ENCODE peak calls at places on chromosomes 5 and 9, in nine cellular contexts. One of them, this sample, is unnamed.

GRCh38 chr5:131328536-131329186 is 64.8 kb downstream of the CDC42SE2 start:
- DNase-seq in A549: peak; percentile 43
- DNase-seq in stomach: no peak
- DNase-seq in HepG2: peak; percentile 50
- DNase-seq in sigmoid colon: no peak
- DNase-seq in H1: no peak
- DNase-seq in upper lobe of left lung: no peak
- DNase-seq in GM12878: no peak
- DNase-seq in ovary: no peak
- DNase-seq in this sample: no peak

GRCh38 chr5:143887901-143888648 is 76.1 kb downstream of the HMHB1 start:
- DNase-seq in A549: peak; percentile 9
- DNase-seq in stomach: no peak
- DNase-seq in HepG2: no peak
- DNase-seq in sigmoid colon: no peak
- DNase-seq in H1: no peak
- DNase-seq in upper lobe of left lung: no peak
- DNase-seq in GM12878: no peak
- DNase-seq in ovary: no peak
- DNase-seq in this sample: no peak

GRCh38 chr9:121388140-121388925 is 18.3 kb upstream of the STOM start:
- DNase-seq in A549: no peak
- DNase-seq in stomach: no peak
- DNase-seq in HepG2: no peak
- DNase-seq in sigmoid colon: no peak
- DNase-seq in H1: no peak
- DNase-seq in upper lobe of left lung: no peak
- DNase-seq in GM12878: no peak
- DNase-seq in ovary: no peak
- DNase-seq in this sample: no peak

GRCh38 chr9:1050125-1050895 is at the start of gene DMRT2:
- DNase-seq in A549: peak; percentile 85
- DNase-seq in stomach: peak; percentile 78
- DNase-seq in HepG2: peak; percentile 51
- DNase-seq in sigmoid colon: peak; percentile 89
- DNase-seq in H1: peak; percentile 91
- DNase-seq in upper lobe of left lung: peak; percentile 92
- DNase-seq in GM12878: no peak
- DNase-seq in ovary: peak; percentile 36
- DNase-seq in this sample: peak; percentile 96

GRCh38 chr5:1666812-1667588 is 132.6 kb downstream of the MRPL36 start:
- DNase-seq in A549: peak; percentile 33
- DNase-seq in stomach: peak; percentile 47
- DNase-seq in HepG2: no peak
- DNase-seq in sigmoid colon: no peak
- DNase-seq in H1: no peak
- DNase-seq in upper lobe of left lung: peak; percentile 89
- DNase-seq in GM12878: no peak
- DNase-seq in ovary: peak; percentile 44
- DNase-seq in this sample: no peak

GRCh38 chr9:93620881-93621820 is 44.8 kb downstream of the PHF2 start:
- DNase-seq in A549: no peak
- DNase-seq in stomach: peak; percentile 46
- DNase-seq in HepG2: no peak
- DNase-seq in sigmoid colon: peak; percentile 63
- DNase-seq in H1: no peak
- DNase-seq in upper lobe of left lung: no peak
- DNase-seq in GM12878: no peak
- DNase-seq in ovary: no peak
- DNase-seq in this sample: no peak

GRCh38 chr5:68012429-68012828 is 203.1 kb upstream of the PIK3R1 start:
- DNase-seq in A549: no peak
- DNase-seq in stomach: no peak
- DNase-seq in HepG2: no peak
- DNase-seq in sigmoid colon: no peak
- DNase-seq in H1: no peak
- DNase-seq in upper lobe of left lung: no peak
- DNase-seq in GM12878: no peak
- DNase-seq in ovary: no peak
- DNase-seq in this sample: no peak

GRCh38 chr9:7862170-7862569 is 62.6 kb upstream of the DMAC1 start:
- DNase-seq in A549: peak; percentile 4
- DNase-seq in stomach: no peak
- DNase-seq in HepG2: no peak
- DNase-seq in sigmoid colon: no peak
- DNase-seq in H1: no peak
- DNase-seq in upper lobe of left lung: no peak
- DNase-seq in GM12878: no peak
- DNase-seq in ovary: no peak
- DNase-seq in this sample: no peak

GRCh38 chr5:153233933-153234332 is 256.5 kb upstream of the GRIA1 start:
- DNase-seq in A549: no peak
- DNase-seq in stomach: no peak
- DNase-seq in HepG2: no peak
- DNase-seq in sigmoid colon: no peak
- DNase-seq in H1: no peak
- DNase-seq in upper lobe of left lung: no peak
- DNase-seq in GM12878: no peak
- DNase-seq in ovary: no peak
- DNase-seq in this sample: no peak

GRCh38 chr5:108251350-108251749 is 130.5 kb downstream of the FBXL17 start:
- DNase-seq in A549: no peak
- DNase-seq in stomach: no peak
- DNase-seq in HepG2: no peak
- DNase-seq in sigmoid colon: no peak
- DNase-seq in H1: no peak
- DNase-seq in upper lobe of left lung: no peak
- DNase-seq in GM12878: no peak
- DNase-seq in ovary: no peak
- DNase-seq in this sample: no peak

GRCh38 chr5:139849942-139850341 is 54.3 kb downstream of the PSD2 start:
- DNase-seq in A549: no peak
- DNase-seq in stomach: no peak
- DNase-seq in HepG2: no peak
- DNase-seq in sigmoid colon: peak; percentile 46
- DNase-seq in H1: no peak
- DNase-seq in upper lobe of left lung: no peak
- DNase-seq in GM12878: no peak
- DNase-seq in ovary: no peak
- DNase-seq in this sample: no peak

GRCh38 chr9:16485575-16486321 is 384.7 kb downstream of the BNC2 start:
- DNase-seq in A549: no peak
- DNase-seq in stomach: no peak
- DNase-seq in HepG2: no peak
- DNase-seq in sigmoid colon: no peak
- DNase-seq in H1: peak; percentile 71
- DNase-seq in upper lobe of left lung: no peak
- DNase-seq in GM12878: no peak
- DNase-seq in ovary: no peak
- DNase-seq in this sample: no peak

GRCh38 chr5:108345541-108346171 is 36.2 kb downstream of the FBXL17 start:
- DNase-seq in A549: peak; percentile 57
- DNase-seq in stomach: no peak
- DNase-seq in HepG2: peak; percentile 43
- DNase-seq in sigmoid colon: no peak
- DNase-seq in H1: no peak
- DNase-seq in upper lobe of left lung: no peak
- DNase-seq in GM12878: peak; percentile 5
- DNase-seq in ovary: no peak
- DNase-seq in this sample: no peak

GRCh38 chr9:127698985-127699670 is 7.7 kb upstream of the CFAP157 start:
- DNase-seq in A549: peak; percentile 98
- DNase-seq in stomach: peak; percentile 96
- DNase-seq in HepG2: no peak
- DNase-seq in sigmoid colon: peak; percentile 99
- DNase-seq in H1: peak; percentile 85
- DNase-seq in upper lobe of left lung: peak; percentile 96
- DNase-seq in GM12878: peak; percentile 73
- DNase-seq in ovary: peak; percentile 98
- DNase-seq in this sample: peak; percentile 99
- TF ChIP-seq POLR2A in A549: peak; percentile 66
- TF ChIP-seq POLR2A in stomach: no peak
- TF ChIP-seq POLR2A in HepG2: no peak
- TF ChIP-seq POLR2A in sigmoid colon: peak; percentile 26
- TF ChIP-seq POLR2A in H1: peak; percentile 68
- TF ChIP-seq POLR2A in upper lobe of left lung: no peak
- TF ChIP-seq POLR2A in GM12878: peak; percentile 77
- TF ChIP-seq POLR2A in ovary: peak; percentile 45
- TF ChIP-seq POLR2A in this sample: no peak

DNA sequence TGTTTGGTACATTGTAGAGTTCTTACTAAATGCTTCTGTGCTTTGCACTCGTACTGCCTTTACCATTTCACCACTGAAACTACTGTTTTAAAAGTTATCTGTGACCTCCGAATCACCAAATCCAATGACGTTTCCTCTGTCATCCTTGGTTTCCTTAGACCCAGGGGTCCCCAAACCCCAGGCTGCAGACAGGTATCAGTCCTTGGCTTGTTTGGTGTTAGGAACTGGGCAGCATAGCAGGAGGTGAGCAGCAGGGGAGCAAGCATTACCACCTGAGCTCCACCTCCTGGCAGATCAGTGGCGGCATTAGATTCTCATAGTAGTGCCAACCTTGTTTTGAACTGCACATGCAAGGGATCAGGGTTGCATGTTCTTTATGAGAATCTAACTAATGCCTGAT is 26.8 kb upstream of the APC start:
- DNase-seq in A549: no peak
- DNase-seq in stomach: no peak
- DNase-seq in HepG2: no peak
- DNase-seq in sigmoid colon: no peak
- DNase-seq in H1: no peak
- DNase-seq in upper lobe of left lung: no peak
- DNase-seq in GM12878: no peak
- DNase-seq in ovary: no peak
- DNase-seq in this sample: no peak
- TF ChIP-seq EP300 in A549: no peak
- TF ChIP-seq EP300 in stomach: no peak
- TF ChIP-seq EP300 in HepG2: no peak
- TF ChIP-seq EP300 in sigmoid colon: no peak
- TF ChIP-seq EP300 in H1: no peak
- TF ChIP-seq EP300 in upper lobe of left lung: no peak
- TF ChIP-seq EP300 in GM12878: no peak
- TF ChIP-seq EP300 in ovary: no peak
- TF ChIP-seq EP300 in this sample: no peak

DNA sequence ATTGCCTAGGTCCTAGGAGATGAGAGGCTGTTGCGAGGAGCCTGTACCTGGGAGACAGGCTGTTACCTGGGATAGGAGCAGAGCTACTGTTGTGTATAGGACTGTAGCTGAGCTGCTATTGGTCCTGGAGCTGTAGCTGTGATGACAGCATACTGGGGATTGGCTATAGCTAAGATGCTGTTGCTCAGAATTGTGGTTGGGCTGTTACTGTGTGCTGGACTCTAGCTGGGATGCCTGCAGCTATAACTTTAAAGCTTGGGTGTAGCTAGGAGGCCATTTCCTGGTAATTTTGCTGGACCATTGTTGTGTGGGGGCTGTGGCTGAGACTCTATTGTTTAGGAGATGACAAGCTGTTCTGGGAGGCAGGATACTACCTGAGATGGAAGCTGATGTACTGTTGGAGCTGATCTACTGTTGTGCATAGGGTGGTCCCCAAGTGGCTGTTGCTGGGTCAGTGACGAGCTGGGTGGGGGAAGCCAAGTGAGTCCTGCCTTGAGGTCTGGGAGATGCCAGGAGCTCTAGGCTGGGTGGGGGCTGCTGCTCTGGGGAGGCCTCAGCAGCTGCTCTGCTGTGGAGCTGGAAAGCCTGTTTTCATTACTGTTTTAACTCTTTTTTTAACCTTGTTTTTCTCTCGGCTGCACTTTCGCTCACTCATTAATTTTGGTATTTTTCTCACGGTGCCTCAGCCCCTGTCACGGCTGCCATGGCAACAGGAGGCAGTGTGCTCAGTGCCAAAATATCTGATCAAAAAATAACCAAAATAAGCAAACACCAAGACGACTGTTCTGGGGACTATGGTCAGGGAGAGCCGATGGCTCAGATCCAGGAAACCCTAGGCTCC is 3.0 kb upstream of the PCDH1 start:
- DNase-seq in A549: no peak
- DNase-seq in stomach: no peak
- DNase-seq in HepG2: no peak
- DNase-seq in sigmoid colon: no peak
- DNase-seq in H1: no peak
- DNase-seq in upper lobe of left lung: no peak
- DNase-seq in GM12878: peak; percentile 40
- DNase-seq in ovary: no peak
- DNase-seq in this sample: no peak
- TF ChIP-seq POLR2A in A549: no peak
- TF ChIP-seq POLR2A in stomach: no peak
- TF ChIP-seq POLR2A in HepG2: no peak
- TF ChIP-seq POLR2A in sigmoid colon: no peak
- TF ChIP-seq POLR2A in H1: no peak
- TF ChIP-seq POLR2A in upper lobe of left lung: no peak
- TF ChIP-seq POLR2A in GM12878: no peak
- TF ChIP-seq POLR2A in ovary: no peak
- TF ChIP-seq POLR2A in this sample: no peak

GRCh38 chr5:173833200-173833599 is 54.9 kb upstream of the CPEB4 start:
- DNase-seq in A549: no peak
- DNase-seq in stomach: no peak
- DNase-seq in HepG2: no peak
- DNase-seq in sigmoid colon: no peak
- DNase-seq in H1: no peak
- DNase-seq in upper lobe of left lung: no peak
- DNase-seq in GM12878: no peak
- DNase-seq in ovary: no peak
- DNase-seq in this sample: no peak

GRCh38 chr5:173834070-173834771 is 53.9 kb upstream of the CPEB4 start:
- DNase-seq in A549: no peak
- DNase-seq in stomach: no peak
- DNase-seq in HepG2: no peak
- DNase-seq in sigmoid colon: no peak
- DNase-seq in H1: no peak
- DNase-seq in upper lobe of left lung: no peak
- DNase-seq in GM12878: no peak
- DNase-seq in ovary: no peak
- DNase-seq in this sample: no peak

GRCh38 chr5:173835131-173835530 is 53.0 kb upstream of the CPEB4 start:
- DNase-seq in A549: no peak
- DNase-seq in stomach: no peak
- DNase-seq in HepG2: no peak
- DNase-seq in sigmoid colon: no peak
- DNase-seq in H1: no peak
- DNase-seq in upper lobe of left lung: no peak
- DNase-seq in GM12878: no peak
- DNase-seq in ovary: no peak
- DNase-seq in this sample: no peak

GRCh38 chr5:173837654-173838053 is 50.5 kb upstream of the CPEB4 start:
- DNase-seq in A549: no peak
- DNase-seq in stomach: no peak
- DNase-seq in HepG2: no peak
- DNase-seq in sigmoid colon: no peak
- DNase-seq in H1: no peak
- DNase-seq in upper lobe of left lung: no peak
- DNase-seq in GM12878: no peak
- DNase-seq in ovary: no peak
- DNase-seq in this sample: no peak

DNA sequence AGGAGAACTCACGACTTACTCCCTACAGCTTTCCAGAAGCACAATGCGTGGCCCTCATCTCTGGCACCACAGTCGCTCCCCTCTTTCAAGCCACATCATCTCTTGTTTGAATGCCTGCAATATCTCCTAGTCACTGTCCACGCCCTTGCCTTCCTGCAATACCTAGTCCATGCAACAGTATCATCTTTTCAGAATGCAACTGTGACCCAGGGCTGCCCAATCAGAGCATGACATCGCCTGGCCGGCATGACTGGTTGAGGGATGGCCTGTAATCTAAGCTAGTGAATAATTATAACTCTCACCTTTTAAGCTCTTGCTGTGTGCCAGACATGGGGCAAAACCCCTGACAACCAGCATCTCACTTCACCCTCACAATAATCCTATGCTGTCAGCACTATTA is 52.5 kb upstream of the CPEB4 start:
- DNase-seq in A549: peak; percentile 13
- DNase-seq in stomach: no peak
- DNase-seq in HepG2: no peak
- DNase-seq in sigmoid colon: no peak
- DNase-seq in H1: no peak
- DNase-seq in upper lobe of left lung: no peak
- DNase-seq in GM12878: no peak
- DNase-seq in ovary: no peak
- DNase-seq in this sample: no peak
- TF ChIP-seq EP300 in A549: no peak
- TF ChIP-seq EP300 in stomach: no peak
- TF ChIP-seq EP300 in HepG2: no peak
- TF ChIP-seq EP300 in sigmoid colon: no peak
- TF ChIP-seq EP300 in H1: no peak
- TF ChIP-seq EP300 in upper lobe of left lung: no peak
- TF ChIP-seq EP300 in GM12878: no peak
- TF ChIP-seq EP300 in ovary: no peak
- TF ChIP-seq EP300 in this sample: no peak

This sample was measured in suprapubic skin.